ENCODE peak calls at places on chromosomes 5 and 9, in five cellular contexts. U is left ventricle myocardium inferior, L is spleen, I is HCT116, S is fibroblast of villous mesenchyme. A is an unnamed sample.

GRCh38 chr5:56818409-56819026 is 3.2 kb downstream of the MAP3K1 start:
- DNase-seq in U (no peak), L (no peak), I (no peak), S (peak), A (no peak)

GRCh38 chr9:134325813-134326753 is at the start of gene RXRA:
- DNase-seq in U (peak), L (peak), I (no peak), S (peak), A (no peak)

GRCh38 chr9:98099346-98099745 is 19.7 kb downstream of the TRIM14 start:
- DNase-seq in U (no peak), L (no peak), I (no peak), S (no peak), A (no peak)

GRCh38 chr5:3317051-3317795 is 278.4 kb upstream of the IRX1 start:
- DNase-seq in U (no peak), L (no peak), I (no peak), S (no peak), A (no peak)

GRCh38 chr9:113504725-113505590 is 41.4 kb downstream of the RGS3 start:
- DNase-seq in U (no peak), L (peak), I (no peak), S (no peak), A (no peak)

GRCh38 chr5:147439253-147439652 is 70.6 kb downstream of the DPYSL3 start:
- DNase-seq in U (no peak), L (no peak), I (no peak), S (no peak), A (no peak)

GRCh38 chr5:141849371-141850182 is 28.6 kb downstream of the PCDH1 start:
- DNase-seq in U (peak), L (peak), I (no peak), S (peak), A (peak)

GRCh38 chr9:6827370-6827949 is 69.7 kb downstream of the KDM4C start:
- DNase-seq in U (no peak), L (no peak), I (peak), S (peak), A (no peak)

GRCh38 chr5:14663734-14664269 is 716 bp upstream of the OTULIN start:
- DNase-seq in U (no peak), L (peak), I (no peak), S (no peak), A (no peak)

GRCh38 chr9:98378206-98379193 is 123.1 kb upstream of the TBC1D2 start:
- DNase-seq in U (no peak), L (no peak), I (no peak), S (peak), A (no peak)

GRCh38 chr9:14748373-14748772 is 25.8 kb upstream of the CER1 start:
- DNase-seq in U (no peak), L (no peak), I (no peak), S (no peak), A (no peak)

GRCh38 chr9:100602302-100602930 is 24.5 kb downstream of the CAVIN4 start:
- DNase-seq in U (no peak), L (no peak), I (peak), S (peak), A (no peak)

GRCh38 chr9:134234001-134234660 is 69.8 kb upstream of the RNU6ATAC start:
- DNase-seq in U (no peak), L (no peak), I (no peak), S (no peak), A (no peak)

GRCh38 chr9:69376651-69377050 is 51.6 kb downstream of the ENTREP1 start:
- DNase-seq in U (no peak), L (no peak), I (no peak), S (peak), A (peak)

GRCh38 chr5:169020102-169020501 is 280.8 kb downstream of the SLIT3 start:
- DNase-seq in U (no peak), L (no peak), I (peak), S (no peak), A (no peak)

GRCh38 chr5:138611295-138612220 is 36.4 kb upstream of the HSPA9 start:
- DNase-seq in U (no peak), L (no peak), I (no peak), S (peak), A (no peak)
- TF ChIP-seq CTCF in U (peak), L (no peak), I (no peak), S (no peak), A (no peak)

DNA sequence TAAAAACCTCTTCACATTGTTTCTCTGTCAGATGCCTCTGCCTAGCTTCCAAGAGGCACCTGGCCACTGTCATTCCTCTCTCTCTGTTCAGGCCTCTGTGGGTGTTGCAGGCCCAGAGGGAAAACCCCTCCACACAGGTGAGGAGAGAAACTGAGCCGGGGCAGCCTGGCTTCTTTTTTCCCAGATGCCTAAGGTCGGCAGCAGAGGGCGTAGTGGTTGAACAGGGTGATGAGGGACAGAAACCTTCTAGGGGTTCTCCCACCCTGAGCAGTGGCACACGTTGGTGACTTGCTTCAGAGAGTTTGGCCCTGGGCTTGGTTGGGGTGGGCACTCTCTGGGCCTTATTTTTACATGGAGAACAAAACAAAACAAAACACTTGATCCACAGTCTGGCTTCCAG is 12.2 kb downstream of the IL9 start:
- DNase-seq in U (no peak), L (no peak), I (no peak), S (no peak), A (peak)
- TF ChIP-seq CTCF in U (no peak), L (no peak), I (peak), S (peak), A (no peak)

DNA sequence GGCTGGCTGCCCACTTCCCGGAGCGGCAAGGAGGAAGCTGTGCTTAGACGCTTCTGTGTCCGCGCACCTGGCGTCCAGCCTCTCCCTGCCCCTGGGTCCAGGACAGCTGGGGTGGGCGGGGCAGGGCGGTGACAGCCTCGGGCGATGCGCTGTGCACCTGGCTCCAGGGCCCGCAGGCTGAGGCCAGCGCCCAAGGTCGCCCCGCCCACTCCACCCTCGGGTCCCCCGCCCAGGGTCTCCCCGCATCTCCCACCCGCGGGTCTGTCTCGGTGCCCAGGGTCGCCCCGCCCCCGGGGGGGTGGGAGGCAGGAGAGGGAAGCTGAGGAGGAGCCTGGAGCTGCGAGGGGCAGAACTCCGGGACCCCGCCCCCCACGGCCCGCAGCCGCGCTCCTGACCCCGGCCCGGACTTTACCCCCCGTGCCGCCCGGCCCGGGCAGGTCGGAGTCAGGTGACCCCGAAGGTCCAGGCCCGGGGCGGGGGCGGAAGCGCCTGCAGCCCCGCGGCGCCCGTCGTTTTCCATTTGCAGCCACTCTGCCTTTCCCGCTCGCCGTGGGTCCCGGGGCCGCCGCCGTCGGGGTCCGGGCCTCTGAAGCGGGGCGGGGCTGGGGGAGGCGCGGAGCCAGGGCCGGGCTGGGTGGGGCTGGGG is at the start of gene ENTPD8:
- DNase-seq in U (no peak), L (peak), I (no peak), S (no peak), A (no peak)
- TF ChIP-seq CTCF in U (no peak), L (no peak), I (no peak), S (no peak), A (no peak)

GRCh38 chr5:74056789-74057164 is 430.8 kb downstream of the ARHGEF28 start:
- DNase-seq in U (no peak), L (no peak), I (no peak), S (peak), A (no peak)
- TF ChIP-seq CTCF in U (peak), L (peak), I (peak), S (peak), A (peak)

DNA sequence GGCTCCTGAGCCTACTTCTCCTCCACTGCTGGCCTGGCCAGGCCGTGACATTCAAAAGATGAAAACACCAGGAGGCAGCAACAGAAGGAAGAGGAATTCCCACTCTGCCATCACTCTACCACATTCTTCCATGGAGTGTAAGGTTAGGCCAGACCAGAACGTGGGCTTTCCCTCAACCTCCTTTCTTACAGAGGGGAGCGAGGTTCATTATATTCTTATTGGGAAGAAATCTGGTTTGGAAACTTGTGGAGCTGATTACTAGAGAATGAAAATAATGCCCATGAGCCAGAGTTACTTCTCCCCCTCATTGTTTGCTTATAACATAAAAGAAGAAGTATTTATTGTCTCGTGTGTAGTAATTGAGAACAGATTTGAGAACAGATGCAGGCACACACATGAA is 136.3 kb upstream of the BASP1 start:
- DNase-seq in U (no peak), L (no peak), I (no peak), S (peak), A (no peak)
- TF ChIP-seq CTCF in U (no peak), L (no peak), I (no peak), S (no peak), A (no peak)

GRCh38 chr9:30964332-30964731 is 1420.1 kb upstream of the ACO1 start:
- DNase-seq in U (no peak), L (no peak), I (no peak), S (no peak), A (no peak)
- TF ChIP-seq CTCF in U (no peak), L (no peak), I (no peak), S (no peak), A (no peak)

DNA sequence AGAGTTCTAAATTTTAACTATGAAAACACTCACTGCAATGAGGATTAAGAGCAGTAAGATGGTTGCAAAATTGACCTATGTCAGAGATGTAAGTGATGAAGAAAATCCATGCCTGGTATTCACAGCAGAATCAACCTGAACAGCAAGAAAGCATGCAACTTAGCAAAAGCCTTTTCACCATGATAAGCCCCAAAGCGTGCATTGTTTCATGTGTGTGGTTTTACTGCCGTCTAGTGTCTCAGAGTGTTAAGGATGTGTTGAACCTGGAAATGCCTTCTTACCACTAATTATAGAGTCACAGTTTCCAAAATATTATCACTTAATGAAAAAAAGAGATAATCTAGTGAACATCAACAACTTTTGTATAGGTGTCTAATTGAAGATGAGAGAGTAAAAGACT is 415.2 kb upstream of the TRPC7 start:
- DNase-seq in U (no peak), L (no peak), I (no peak), S (peak), A (no peak)
- TF ChIP-seq CTCF in U (no peak), L (no peak), I (no peak), S (peak), A (no peak)

GRCh38 chr9:73162987-73163763 is 11.5 kb downstream of the ANXA1 start:
- DNase-seq in U (no peak), L (no peak), I (no peak), S (no peak), A (no peak)
- TF ChIP-seq CTCF in U (no peak), L (no peak), I (peak), S (no peak), A (no peak)

DNA sequence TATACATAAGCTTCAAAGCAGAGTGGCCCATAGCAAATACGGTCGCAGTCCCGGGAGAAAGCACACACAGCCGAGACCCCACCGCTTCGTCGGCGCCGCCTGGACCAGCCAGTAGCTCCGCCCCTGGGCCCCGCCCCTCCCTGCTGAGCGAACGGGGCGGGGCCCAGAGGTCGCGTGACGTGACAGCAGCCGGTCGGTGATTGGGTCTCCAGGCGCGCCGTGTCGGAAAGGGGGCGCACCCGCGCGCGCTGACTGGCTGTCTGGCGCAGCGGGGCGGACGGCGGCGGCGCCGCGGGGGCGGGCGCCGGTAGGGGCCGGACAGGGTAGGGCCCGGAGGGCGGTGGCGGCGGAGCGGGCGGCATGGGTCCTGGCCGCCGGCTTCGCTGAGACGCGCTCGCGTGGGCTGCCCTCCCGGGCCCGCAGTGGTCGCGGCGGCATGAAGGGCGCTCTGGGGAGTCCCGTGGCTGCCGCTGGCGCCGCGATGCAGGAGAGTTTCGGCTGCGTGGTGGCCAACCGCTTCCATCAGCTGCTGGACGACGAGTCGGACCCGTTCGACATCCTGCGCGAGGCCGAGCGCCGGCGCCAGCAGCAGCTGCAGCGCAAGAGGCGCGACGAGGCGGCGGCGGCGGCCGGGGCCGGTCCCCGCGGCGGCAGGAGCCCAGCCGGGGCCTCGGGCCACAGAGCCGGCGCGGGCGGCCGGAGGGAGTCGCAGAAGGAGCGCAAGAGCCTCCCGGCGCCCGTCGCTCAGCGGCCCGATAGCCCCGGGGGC is at the start of gene HABP4:
- DNase-seq in U (peak), L (peak), I (peak), S (peak), A (peak)
- TF ChIP-seq CTCF in U (peak), L (peak), I (no peak), S (no peak), A (no peak)

DNA sequence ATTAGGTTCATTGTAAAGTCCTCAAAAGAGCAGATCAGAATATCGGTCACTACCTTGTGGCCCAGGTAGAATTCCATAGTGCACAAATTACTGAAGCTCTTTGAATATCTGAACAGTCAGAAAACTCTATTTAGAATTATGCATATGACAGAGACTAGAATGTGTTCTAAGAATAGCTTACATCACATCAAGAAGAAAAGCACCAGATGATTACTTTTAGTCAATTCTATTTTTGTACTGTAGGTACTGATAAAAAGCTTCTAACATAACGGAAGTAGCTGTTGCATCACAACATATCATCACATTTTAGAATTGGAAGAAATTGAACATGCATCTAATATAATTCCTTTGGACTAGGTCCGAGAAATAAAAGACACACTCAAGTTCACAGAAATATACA is 946.6 kb upstream of the ARRDC3 start:
- DNase-seq in U (no peak), L (no peak), I (no peak), S (no peak), A (no peak)
- TF ChIP-seq CTCF in U (no peak), L (no peak), I (no peak), S (no peak), A (no peak)

A was measured in right atrium auricular region.